ENCODE peak calls at places on chromosome 4, in five cellular contexts. Q is A549, N is GM23338, A is GM12878, Y is HepG2. S is an unnamed sample.

GRCh38 chr4:44232262-44232661 is 216.3 kb downstream of the KCTD8 start:
- DNase-seq in Q (no peak), A (no peak), Y (no peak), N (peak; percentile 19), S (no peak)

GRCh38 chr4:10623241-10623640 is 61.3 kb downstream of the CLNK start:
- DNase-seq in A (no peak), Y (no peak), N (no peak), Q (no peak), S (no peak)

GRCh38 chr4:183492791-183493221 is 12.1 kb upstream of the ING2 start:
- DNase-seq in N (no peak), Y (no peak), Q (no peak), A (no peak), S (no peak)

GRCh38 chr4:138398297-138398696 is 156.1 kb upstream of the SLC7A11 start:
- DNase-seq in Q (no peak), A (no peak), Y (peak; percentile 49), N (peak; percentile 66), S (no peak)

GRCh38 chr4:171812377-171813194 is 618 bp upstream of the GALNTL6 start:
- DNase-seq in Y (no peak), N (peak; percentile 53), Q (no peak), A (no peak), S (peak; percentile 10)

GRCh38 chr4:23923840-23924239 is 34.0 kb upstream of the PPARGC1A start:
- DNase-seq in Y (peak; percentile 8), N (no peak), A (no peak), Q (no peak), S (no peak)

GRCh38 chr4:48799157-48799556 is 19.1 kb upstream of the FRYL start:
- DNase-seq in N (peak; percentile 37), Y (no peak), A (no peak), Q (no peak), S (no peak)

GRCh38 chr4:143433231-143433630 is 80.3 kb upstream of the SMARCA5 start:
- DNase-seq in Q (no peak), N (no peak), A (no peak), Y (no peak), S (no peak)

GRCh38 chr4:34323549-34324325 is 1920.6 kb downstream of the ARAP2 start:
- DNase-seq in N (peak; percentile 5), A (no peak), Q (no peak), Y (no peak), S (no peak)

GRCh38 chr4:22029803-22030202 is 81.2 kb upstream of the KCNIP4 start:
- DNase-seq in N (peak; percentile 14), Y (no peak), Q (no peak), A (no peak), S (no peak)

GRCh38 chr4:29276150-29276549 is 1444.0 kb upstream of the PCDH7 start:
- DNase-seq in N (no peak), Y (no peak), Q (no peak), A (no peak), S (no peak)

GRCh38 chr4:66681962-66682361 is 863.3 kb downstream of the CENPC start:
- DNase-seq in A (no peak), Y (no peak), Q (no peak), N (no peak), S (no peak)

GRCh38 chr4:53905935-53906377 is 158.4 kb downstream of the CHIC2 start:
- DNase-seq in Q (no peak), N (peak; percentile 82), A (peak; percentile 7), Y (peak; percentile 36), S (no peak)

GRCh38 chr4:172927096-172927495 is 241.5 kb upstream of the GALNT7 start:
- DNase-seq in Q (no peak), N (no peak), A (no peak), Y (no peak), S (no peak)

GRCh38 chr4:90127223-90127705 is at the start of gene CCSER1:
- DNase-seq in Q (no peak), N (peak; percentile 64), A (no peak), Y (no peak), S (no peak)

GRCh38 chr4:88791274-88791673 is 93.6 kb upstream of the NAP1L5 start:
- DNase-seq in A (no peak), Y (peak; percentile 14), Q (no peak), N (peak; percentile 36), S (no peak)

GRCh38 chr4:168221298-168221697 is 97.3 kb downstream of the DDX60 start:
- DNase-seq in Y (no peak), N (no peak), Q (no peak), A (no peak), S (no peak)

GRCh38 chr4:3229964-3230363 is 19.0 kb upstream of the MSANTD1 start:
- DNase-seq in Q (no peak), A (no peak), N (no peak), Y (no peak), S (no peak)

GRCh38 chr4:175443547-175443946 is 368.5 kb downstream of the GPM6A start:
- DNase-seq in Y (no peak), A (no peak), Q (no peak), N (no peak), S (no peak)

GRCh38 chr4:122783301-122784215 is 43.1 kb upstream of the FGF2 start:
- DNase-seq in Y (peak; percentile 37), A (no peak), N (peak; percentile 99), Q (peak; percentile 76), S (no peak)

GRCh38 chr4:187235456-187236170 is 512.0 kb upstream of the FAT1 start:
- DNase-seq in Q (no peak), N (no peak), A (no peak), Y (no peak), S (no peak)

GRCh38 chr4:24497221-24497620 is 87.1 kb downstream of the DHX15 start:
- DNase-seq in Q (no peak), N (no peak), Y (no peak), A (no peak), S (no peak)

GRCh38 chr4:10593130-10593529 is 91.4 kb downstream of the CLNK start:
- DNase-seq in Q (no peak), N (peak; percentile 31), Y (no peak), A (no peak), S (no peak)

DNA sequence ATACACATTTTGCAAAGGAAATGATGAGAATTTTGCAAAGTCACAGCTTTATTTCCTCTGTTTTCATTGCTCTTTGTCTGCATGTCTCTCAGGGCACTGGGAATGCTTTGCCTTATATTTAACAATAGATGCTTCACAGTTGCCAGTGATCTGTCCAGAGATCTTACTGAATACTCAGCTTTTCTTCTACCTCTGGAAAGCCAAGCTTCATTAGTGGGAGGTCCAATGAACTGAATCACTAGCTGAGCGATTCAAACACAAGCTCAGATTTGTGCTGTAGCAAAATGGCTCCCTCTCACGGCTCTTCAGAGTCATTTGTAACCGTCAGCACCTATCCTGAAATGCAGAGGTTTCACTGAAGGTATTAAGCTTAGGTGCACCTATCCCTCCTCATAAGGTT is 138.9 kb downstream of the DCLK2 start:
- DNase-seq in Q (no peak), Y (peak; percentile 16), A (no peak), N (peak; percentile 65), S (no peak)
- TF ChIP-seq JUNB in Q (no peak), Y (no peak), A (no peak), N (no peak), S (no peak)

DNA sequence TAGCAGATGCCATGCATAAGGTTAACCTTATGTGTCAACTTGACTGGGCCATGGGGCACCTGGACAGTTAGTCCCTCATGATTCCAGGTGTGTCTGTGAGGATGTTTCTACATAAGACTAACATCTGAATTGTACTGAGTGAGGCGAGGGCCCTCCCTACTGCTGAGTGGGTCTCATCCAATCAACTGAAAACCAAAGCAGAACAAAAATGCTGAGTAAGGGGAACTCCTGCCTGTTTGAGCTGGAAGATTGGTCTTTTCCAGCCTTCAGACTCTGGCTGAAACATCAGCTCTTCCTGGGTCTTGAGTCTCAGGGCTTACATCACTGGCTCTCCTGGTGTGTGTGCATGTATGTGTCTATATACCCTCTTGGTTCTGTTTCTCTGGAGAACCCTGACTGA is 13.8 kb downstream of the NELFA start:
- DNase-seq in Q (no peak), N (no peak), A (no peak), Y (no peak), S (no peak)
- TF ChIP-seq JUNB in Q (no peak), N (no peak), A (no peak), Y (no peak), S (no peak)

GRCh38 chr4:39354178-39354503 is 12.0 kb downstream of the RFC1 start:
- DNase-seq in N (no peak), Q (no peak), Y (no peak), A (no peak), S (no peak)

GRCh38 chr4:39357002-39357401 is 9.2 kb downstream of the RFC1 start:
- DNase-seq in N (no peak), Q (no peak), Y (no peak), A (no peak), S (no peak)

GRCh38 chr4:39348371-39349265 is 17.5 kb downstream of the RFC1 start:
- DNase-seq in A (no peak), Y (peak; percentile 41), Q (no peak), N (no peak), S (peak; percentile 16)

GRCh38 chr4:39349326-39349725 is 16.8 kb downstream of the RFC1 start:
- DNase-seq in N (no peak), Q (no peak), A (no peak), Y (no peak), S (no peak)

DNA sequence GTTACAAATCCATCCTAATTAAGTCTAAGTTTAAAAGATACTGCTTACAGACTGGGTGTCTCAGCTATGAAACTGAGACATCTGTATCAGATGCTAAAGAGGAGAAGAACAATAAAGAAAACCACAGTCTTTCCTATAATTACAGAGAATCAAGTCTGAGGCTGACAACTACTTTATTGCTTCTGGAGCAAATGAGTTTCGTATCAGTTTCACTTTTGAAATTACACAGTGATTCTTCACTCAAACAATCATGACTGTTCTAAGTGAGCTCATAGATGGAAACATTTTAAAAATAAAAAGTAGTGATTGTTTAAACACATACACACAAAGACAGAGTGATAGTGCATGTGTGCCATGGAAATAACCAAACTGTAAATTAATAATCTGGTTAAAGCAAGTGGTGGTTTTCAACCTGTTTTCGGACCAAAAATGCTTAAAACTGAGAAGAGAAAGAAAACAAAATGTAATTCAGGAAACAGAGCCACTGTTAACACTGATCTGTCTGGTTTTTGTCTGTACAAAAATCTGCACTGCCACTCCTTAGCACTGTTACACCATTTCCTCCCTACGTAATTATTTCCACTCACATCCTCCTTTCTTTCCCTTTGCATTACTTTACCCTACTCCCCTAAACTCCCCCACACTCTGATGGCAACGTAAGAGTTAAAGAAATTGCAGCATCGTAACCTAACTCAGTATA is 12.5 kb downstream of the RFC1 start:
- DNase-seq in A (peak; percentile 85), Y (no peak), N (no peak), Q (no peak), S (no peak)
- TF ChIP-seq JUNB in A (peak; percentile 96), Y (no peak), N (no peak), Q (no peak), S (no peak)

GRCh38 chr4:87073570-87074470 is 139.0 kb downstream of the AFF1 start:
- DNase-seq in N (no peak), Q (no peak), Y (no peak), A (peak; percentile 93), S (no peak)
- TF ChIP-seq JUNB in N (no peak), Q (no peak), Y (no peak), A (no peak), S (no peak)

DNA sequence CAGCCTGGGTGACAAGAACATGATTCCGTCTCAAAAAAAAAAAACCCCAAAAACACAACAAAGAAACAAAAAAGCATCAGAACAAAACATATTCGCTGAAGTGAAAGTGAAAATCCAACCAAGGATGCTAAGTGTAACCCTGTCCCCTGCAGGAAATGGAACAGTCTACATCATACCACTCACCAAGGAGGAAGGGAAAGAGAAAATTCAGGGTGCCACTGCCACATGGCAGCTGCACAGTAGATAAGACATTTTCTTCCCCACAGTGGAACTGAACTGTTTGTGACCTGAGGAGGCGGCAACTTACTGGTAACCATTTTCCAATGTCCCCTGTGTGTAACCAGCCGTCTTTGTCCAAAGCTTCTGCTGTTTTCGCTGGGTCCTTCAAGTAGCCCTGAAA is 28.2 kb upstream of the CENPU start:
- DNase-seq in N (no peak), Y (no peak), Q (no peak), A (peak; percentile 50), S (no peak)
- TF ChIP-seq JUNB in N (no peak), Y (no peak), Q (no peak), A (no peak), S (no peak)

S was measured in K562.